ENCODE peak calls at places on chromosomes 4 and X, in six cellular contexts. V is Ammon's horn; H is posterior cingulate gyrus; R is nephron progenitor cell; A is NCI-H2171 treated with DMSO at 0.1 percent for 48 hours; E is activated CD4-positive, alpha-beta memory T cell treated with anti-CD3 and anti-CD28 coated beads, Interleukin-2, amount 10 ng/mL, durations not matched to agents 7 days and 5 days. J is an unnamed sample.

GRCh38 chr4:40241936-40242590 is 45.2 kb downstream of the RHOH start:
- DNase-seq in A (no peak), V (no peak), E (no peak), H (no peak), R (no peak), J (peak)

GRCh38 chrX:124931241-124931640 is 388.4 kb upstream of the TEX13C start:
- DNase-seq in H (no peak), A (no peak), E (no peak), V (no peak), R (no peak), J (no peak)

GRCh38 chrX:44873415-44874270 is 655 bp downstream of the KDM6A start:
- DNase-seq in A (peak), E (peak), R (peak), H (peak), V (peak), J (peak)

GRCh38 chr4:77360451-77360850 is 203.4 kb downstream of the CCNG2 start:
- DNase-seq in H (no peak), V (no peak), A (no peak), R (no peak), E (no peak), J (no peak)

GRCh38 chr4:6331018-6331417 is 61.4 kb downstream of the WFS1 start:
- DNase-seq in A (peak), E (peak), V (peak), R (no peak), H (no peak), J (peak)

GRCh38 chr4:113446019-113446418 is 315.5 kb downstream of the CAMK2D start:
- DNase-seq in A (no peak), E (no peak), V (no peak), R (no peak), H (no peak), J (peak)

GRCh38 chr4:185651137-185651677 is 115.9 kb upstream of the PDLIM3 start:
- DNase-seq in R (no peak), E (no peak), V (no peak), H (no peak), A (no peak), J (no peak)

GRCh38 chr4:142307857-142308256 is 538.2 kb downstream of the INPP4B start:
- DNase-seq in R (no peak), E (no peak), V (no peak), H (no peak), A (no peak), J (no peak)

GRCh38 chrX:108384783-108385182 is 53.4 kb downstream of the COL4A6 start:
- DNase-seq in V (no peak), A (no peak), R (no peak), H (no peak), E (no peak), J (no peak)

GRCh38 chrX:150767045-150767395 is 73.8 kb downstream of the MTMR1 start:
- DNase-seq in A (no peak), R (no peak), V (no peak), E (no peak), H (no peak), J (no peak)

GRCh38 chrX:129980043-129980442 is 2.4 kb upstream of the BCORL1 start:
- DNase-seq in H (no peak), A (no peak), R (peak), E (no peak), V (peak), J (no peak)

GRCh38 chr4:14110407-14110806 is 482.9 kb upstream of the BOD1L1 start:
- DNase-seq in A (no peak), V (no peak), R (no peak), E (no peak), H (no peak), J (peak)

GRCh38 chrX:129565046-129565649 is 25.1 kb downstream of the OCRL start:
- DNase-seq in H (no peak), R (no peak), V (no peak), E (no peak), A (no peak), J (peak)

GRCh38 chr4:79864470-79865190 is 208.4 kb downstream of the ANTXR2 start:
- DNase-seq in R (peak), E (no peak), A (no peak), H (no peak), V (no peak), J (no peak)

GRCh38 chr4:140732780-140733179 is 23.4 kb downstream of the TBC1D9 start:
- DNase-seq in R (no peak), H (no peak), E (no peak), V (no peak), A (no peak), J (no peak)

GRCh38 chr4:56650259-56651070 is 30.6 kb downstream of the HOPX start:
- DNase-seq in A (no peak), V (no peak), R (no peak), E (no peak), H (no peak), J (peak)

GRCh38 chr4:76883147-76883546 is 14.8 kb downstream of the SOWAHB start:
- DNase-seq in A (no peak), E (no peak), H (no peak), R (no peak), V (no peak), J (peak)

GRCh38 chr4:10096201-10096975 is 20.2 kb downstream of the WDR1 start:
- DNase-seq in V (peak), E (peak), A (no peak), H (peak), R (no peak), J (peak)

GRCh38 chrX:39616098-39616729 is 481.5 kb downstream of the BCOR start:
- DNase-seq in V (no peak), E (no peak), R (no peak), H (no peak), A (no peak), J (no peak)

GRCh38 chr4:89109841-89110540 is 1.3 kb upstream of the TIGD2 start:
- DNase-seq in A (peak), R (no peak), V (peak), H (no peak), E (no peak), J (peak)

GRCh38 chr4:127965803-127966175 is 583 bp downstream of the ABHD18 start:
- DNase-seq in E (peak), H (peak), V (peak), R (no peak), A (peak), J (peak)

GRCh38 chr4:155818639-155819038 is 47.4 kb downstream of the ASIC5 start:
- DNase-seq in H (no peak), A (no peak), R (no peak), V (no peak), E (no peak), J (no peak)

GRCh38 chr4:105878668-105879067 is 16.6 kb upstream of the NPNT start:
- DNase-seq in H (no peak), E (no peak), A (no peak), R (no peak), V (no peak), J (no peak)

GRCh38 chrX:5976332-5976731 is 252.3 kb downstream of the NLGN4X start:
- DNase-seq in R (no peak), A (no peak), H (no peak), E (no peak), V (no peak), J (no peak)

GRCh38 chr4:1595789-1596325 is 88.3 kb downstream of the FAM53A start:
- DNase-seq in H (no peak), E (no peak), R (no peak), A (no peak), V (no peak), J (no peak)

GRCh38 chrX:97846228-97846627 is 962.5 kb downstream of the RPA4 start:
- DNase-seq in V (no peak), H (no peak), A (no peak), E (no peak), R (no peak), J (no peak)

GRCh38 chr4:29037501-29037900 is 1682.7 kb upstream of the PCDH7 start:
- DNase-seq in E (no peak), H (no peak), A (no peak), R (no peak), V (no peak), J (no peak)

GRCh38 chr4:128521156-128521555 is 233.5 kb upstream of the PGRMC2 start:
- DNase-seq in E (no peak), A (no peak), V (no peak), H (no peak), R (no peak), J (peak)

GRCh38 chrX:39808471-39808917 is 289.3 kb downstream of the BCOR start:
- DNase-seq in H (no peak), E (no peak), R (no peak), A (no peak), V (no peak), J (peak)

GRCh38 chrX:13464599-13465275 is 104.7 kb upstream of the EGFL6 start:
- DNase-seq in V (no peak), A (no peak), H (no peak), R (no peak), E (no peak), J (peak)